ENCODE peak calls at places on chromosomes 1 and 21, in six cellular contexts. L, K, B, J, X and P are unnamed samples.

GRCh38 chr21:14013056-14013603 is 197.6 kb downstream of the LIPI start:
- DNase-seq in L (no peak), K (no peak), B (no peak), J (no peak), X (no peak), P (no peak)

GRCh38 chr1:215292906-215293305 is 210.4 kb downstream of the KCNK2 start:
- DNase-seq in L (no peak), K (no peak), B (no peak), J (no peak), X (peak), P (no peak)

GRCh38 chr21:44092201-44092600 is 15.0 kb upstream of the PWP2 start:
- DNase-seq in L (no peak), K (no peak), B (no peak), J (no peak), X (no peak), P (no peak)

GRCh38 chr1:153348511-153349362 is at the start of gene PGLYRP4:
- DNase-seq in L (no peak), K (peak), B (no peak), J (no peak), X (no peak), P (no peak)

GRCh38 chr1:179742717-179743678 is at the start of gene FAM163A:
- DNase-seq in L (no peak), K (no peak), B (no peak), J (no peak), X (no peak), P (no peak)

GRCh38 chr1:84379128-84379527 is 19.2 kb upstream of the DNASE2B start:
- DNase-seq in L (peak), K (peak), B (peak), J (peak), X (peak), P (no peak)

GRCh38 chr1:167541013-167541412 is 12.5 kb downstream of the CREG1 start:
- DNase-seq in L (no peak), K (peak), B (peak), J (no peak), X (no peak), P (no peak)

GRCh38 chr1:4062560-4062959 is 162.5 kb upstream of the C1orf174 start:
- DNase-seq in L (no peak), K (no peak), B (no peak), J (no peak), X (no peak), P (no peak)

GRCh38 chr1:97621955-97622354 is 298.9 kb downstream of the DPYD start:
- DNase-seq in L (peak), K (peak), B (peak), J (no peak), X (no peak), P (no peak)

GRCh38 chr1:212688338-212689047 is 11.1 kb downstream of the BATF3 start:
- DNase-seq in L (peak), K (no peak), B (peak), J (peak), X (no peak), P (no peak)

GRCh38 chr1:54800899-54801759 is at the start of gene TTC22:
- DNase-seq in L (no peak), K (peak), B (peak), J (no peak), X (peak), P (peak)

GRCh38 chr1:167103236-167103894 is 9.5 kb downstream of the STYXL2 start:
- DNase-seq in L (peak), K (peak), B (no peak), J (no peak), X (no peak), P (no peak)

GRCh38 chr1:157147906-157148717 is 9.9 kb upstream of the ETV3 start:
- DNase-seq in L (peak), K (peak), B (no peak), J (no peak), X (no peak), P (no peak)

GRCh38 chr1:104235141-104235540 is 485.4 kb downstream of the AMY1C start:
- DNase-seq in L (no peak), K (no peak), B (no peak), J (no peak), X (no peak), P (no peak)

GRCh38 chr1:150549496-150550221 is 451 bp downstream of the ADAMTSL4 start:
- DNase-seq in L (no peak), K (no peak), B (peak), J (no peak), X (peak), P (no peak)

GRCh38 chr1:166544036-166544435 is 295.2 kb upstream of the POGK start:
- DNase-seq in L (no peak), K (no peak), B (no peak), J (no peak), X (no peak), P (no peak)

GRCh38 chr1:225835752-225836151 is 25.8 kb downstream of the EPHX1 start:
- DNase-seq in L (no peak), K (no peak), B (peak), J (no peak), X (peak), P (no peak)

GRCh38 chr1:1777510-1777909 is 760 bp downstream of the NADK start:
- DNase-seq in L (peak), K (no peak), B (peak), J (no peak), X (peak), P (no peak)

GRCh38 chr1:21931171-21932093 is 5.7 kb downstream of the HSPG2 start:
- DNase-seq in L (peak), K (peak), B (peak), J (peak), X (peak), P (no peak)

GRCh38 chr1:109773900-109774485 is 10.3 kb upstream of the EPS8L3 start:
- DNase-seq in L (no peak), K (no peak), B (no peak), J (no peak), X (no peak), P (no peak)

GRCh38 chr1:166479052-166479631 is 312.3 kb upstream of the FAM78B start:
- DNase-seq in L (peak), K (peak), B (peak), J (peak), X (peak), P (no peak)

GRCh38 chr1:203744008-203744972 is 20.7 kb upstream of the LAX1 start:
- DNase-seq in L (no peak), K (peak), B (peak), J (no peak), X (peak), P (peak)

GRCh38 chr1:148362141-148362929 is 120.8 kb downstream of the PPIAL4G start:
- DNase-seq in L (no peak), K (peak), B (peak), J (no peak), X (no peak), P (no peak)

GRCh38 chr1:23964790-23965740 is 5.4 kb downstream of the PNRC2 start:
- DNase-seq in L (peak), K (no peak), B (peak), J (no peak), X (no peak), P (no peak)

GRCh38 chr1:214717323-214717722 is 114.3 kb downstream of the CENPF start:
- DNase-seq in L (no peak), K (peak), B (no peak), J (no peak), X (no peak), P (no peak)

GRCh38 chr1:244952280-244952933 is 88.1 kb upstream of the HNRNPU start:
- DNase-seq in L (no peak), K (no peak), B (no peak), J (no peak), X (no peak), P (no peak)

GRCh38 chr1:1893291-1893985 is 2.6 kb upstream of the GNB1 start:
- DNase-seq in L (no peak), K (no peak), B (no peak), J (no peak), X (no peak), P (no peak)

GRCh38 chr21:35619184-35619583 is 441.1 kb downstream of the SETD4 start:
- DNase-seq in L (peak), K (peak), B (peak), J (no peak), X (peak), P (no peak)